ENCODE peak calls at places on chromosomes 13 and 19, in four cellular contexts. One of them, this sample, is unnamed.

GRCh38 chr19:16445238-16446107 is 26.3 kb downstream of the EPS15L1 start:
- DNase-seq in heart left ventricle: no peak
- DNase-seq in GM23338: no peak
- DNase-seq in cardiac muscle cell: no peak
- DNase-seq in this sample: no peak

GRCh38 chr13:65787087-65787486 is 1443.0 kb downstream of the PCDH9 start:
- DNase-seq in cardiac muscle cell: peak; percentile 47
- DNase-seq in heart left ventricle: no peak
- DNase-seq in GM23338: no peak
- DNase-seq in this sample: no peak

GRCh38 chr13:30027569-30028455 is 177.4 kb upstream of the UBL3 start:
- DNase-seq in GM23338: no peak
- DNase-seq in heart left ventricle: no peak
- DNase-seq in cardiac muscle cell: no peak
- DNase-seq in this sample: no peak

GRCh38 chr13:42270857-42271215 is 1.1 kb upstream of the AKAP11 start:
- DNase-seq in GM23338: no peak
- DNase-seq in heart left ventricle: no peak
- DNase-seq in cardiac muscle cell: no peak
- DNase-seq in this sample: no peak

GRCh38 chr19:58398087-58398486 is 2.6 kb downstream of the RNF225 start:
- DNase-seq in GM23338: no peak
- DNase-seq in heart left ventricle: no peak
- DNase-seq in cardiac muscle cell: no peak
- DNase-seq in this sample: no peak

GRCh38 chr13:67048793-67049150 is 181.4 kb downstream of the PCDH9 start:
- DNase-seq in cardiac muscle cell: peak; percentile 89
- DNase-seq in GM23338: no peak
- DNase-seq in heart left ventricle: no peak
- DNase-seq in this sample: no peak

GRCh38 chr19:4278460-4278901 is 585 bp upstream of the SHD start:
- DNase-seq in cardiac muscle cell: no peak
- DNase-seq in heart left ventricle: no peak
- DNase-seq in GM23338: peak; percentile 59
- DNase-seq in this sample: no peak

GRCh38 chr13:44815507-44816074 is 173.7 kb downstream of the NUFIP1 start:
- DNase-seq in cardiac muscle cell: peak; percentile 98
- DNase-seq in GM23338: peak; percentile 62
- DNase-seq in heart left ventricle: no peak
- DNase-seq in this sample: peak; percentile 32

GRCh38 chr13:44221657-44222056 is 152.0 kb upstream of the SERP2 start:
- DNase-seq in GM23338: no peak
- DNase-seq in cardiac muscle cell: no peak
- DNase-seq in heart left ventricle: no peak
- DNase-seq in this sample: no peak

GRCh38 chr19:6164906-6165531 is 29.6 kb downstream of the ACSBG2 start:
- DNase-seq in heart left ventricle: no peak
- DNase-seq in GM23338: no peak
- DNase-seq in cardiac muscle cell: no peak
- DNase-seq in this sample: no peak

GRCh38 chr13:40087021-40088002 is 431.9 kb downstream of the COG6 start:
- DNase-seq in cardiac muscle cell: no peak
- DNase-seq in GM23338: peak; percentile 46
- DNase-seq in heart left ventricle: no peak
- DNase-seq in this sample: no peak

GRCh38 chr19:1266818-1267440 is 2.2 kb upstream of the CIRBP start:
- DNase-seq in cardiac muscle cell: peak; percentile 64
- DNase-seq in GM23338: peak; percentile 73
- DNase-seq in heart left ventricle: peak; percentile 90
- DNase-seq in this sample: peak; percentile 60

GRCh38 chr19:44700547-44700946 is 1.6 kb downstream of the CEACAM16 start:
- DNase-seq in heart left ventricle: no peak
- DNase-seq in cardiac muscle cell: no peak
- DNase-seq in GM23338: no peak
- DNase-seq in this sample: no peak

GRCh38 chr13:41352935-41353801 is 42.1 kb downstream of the NAA16 start:
- DNase-seq in heart left ventricle: no peak
- DNase-seq in GM23338: peak; percentile 62
- DNase-seq in cardiac muscle cell: peak; percentile 67
- DNase-seq in this sample: peak; percentile 35

GRCh38 chr19:23823952-23824389 is 65.3 kb upstream of the ZNF681 start:
- DNase-seq in cardiac muscle cell: peak; percentile 1
- DNase-seq in heart left ventricle: no peak
- DNase-seq in GM23338: peak; percentile 79
- DNase-seq in this sample: peak; percentile 72

GRCh38 chr19:4557971-4558941 is 1.2 kb downstream of the SEMA6B start:
- DNase-seq in heart left ventricle: no peak
- DNase-seq in cardiac muscle cell: peak; percentile 34
- DNase-seq in GM23338: peak; percentile 67
- DNase-seq in this sample: peak; percentile 50

GRCh38 chr13:40408602-40409001 is 257.8 kb downstream of the FOXO1 start:
- DNase-seq in cardiac muscle cell: no peak
- DNase-seq in GM23338: no peak
- DNase-seq in heart left ventricle: no peak
- DNase-seq in this sample: no peak

GRCh38 chr19:10644351-10645007 is 9.7 kb upstream of the ILF3 start:
- DNase-seq in GM23338: peak; percentile 94
- DNase-seq in heart left ventricle: peak; percentile 91
- DNase-seq in cardiac muscle cell: peak; percentile 81
- DNase-seq in this sample: peak; percentile 86

GRCh38 chr13:34162545-34162936 is 344.6 kb downstream of the RFC3 start:
- DNase-seq in cardiac muscle cell: peak; percentile 27
- DNase-seq in GM23338: no peak
- DNase-seq in heart left ventricle: no peak
- DNase-seq in this sample: no peak

DNA sequence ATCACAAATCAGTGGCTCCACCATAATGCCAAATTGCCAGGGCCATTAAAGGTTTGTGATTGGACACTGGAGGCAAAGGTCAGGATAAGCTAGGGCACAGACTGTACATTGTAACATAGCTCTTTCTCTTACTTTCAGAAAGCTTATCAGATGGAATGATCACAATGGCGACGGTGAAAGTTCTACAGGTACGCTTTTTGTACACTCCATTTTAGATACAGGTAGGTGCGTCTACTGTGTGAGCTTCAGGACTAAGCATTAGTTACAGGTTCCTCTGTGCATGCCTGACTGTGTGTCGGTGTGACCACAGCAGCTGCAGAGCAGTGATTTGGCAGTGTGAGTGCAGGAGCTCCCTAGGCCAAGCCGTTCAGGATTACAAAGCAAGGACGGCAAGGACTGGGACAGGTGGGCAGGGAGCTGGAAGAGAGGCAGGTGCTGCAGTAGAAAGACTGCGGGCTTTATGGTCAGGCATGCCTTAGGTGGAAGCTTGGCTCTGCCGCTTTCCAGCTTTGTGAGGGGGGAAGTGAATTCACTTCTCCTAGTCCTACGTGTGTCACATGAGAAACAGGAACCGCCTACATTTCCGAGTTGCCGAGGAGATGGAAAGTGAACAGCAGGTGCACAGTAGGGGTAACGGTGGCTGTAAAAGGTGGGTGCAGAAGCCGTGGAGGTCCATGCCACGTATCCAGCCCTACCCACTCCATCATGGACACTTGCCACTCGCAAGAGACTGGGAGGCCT is 49.6 kb downstream of the MRPL57 start:
- DNase-seq in heart left ventricle: no peak
- DNase-seq in cardiac muscle cell: no peak
- DNase-seq in GM23338: no peak
- DNase-seq in this sample: no peak
- TF ChIP-seq CTCF in heart left ventricle: no peak
- TF ChIP-seq CTCF in cardiac muscle cell: no peak
- TF ChIP-seq CTCF in GM23338: no peak
- TF ChIP-seq CTCF in this sample: no peak

DNA sequence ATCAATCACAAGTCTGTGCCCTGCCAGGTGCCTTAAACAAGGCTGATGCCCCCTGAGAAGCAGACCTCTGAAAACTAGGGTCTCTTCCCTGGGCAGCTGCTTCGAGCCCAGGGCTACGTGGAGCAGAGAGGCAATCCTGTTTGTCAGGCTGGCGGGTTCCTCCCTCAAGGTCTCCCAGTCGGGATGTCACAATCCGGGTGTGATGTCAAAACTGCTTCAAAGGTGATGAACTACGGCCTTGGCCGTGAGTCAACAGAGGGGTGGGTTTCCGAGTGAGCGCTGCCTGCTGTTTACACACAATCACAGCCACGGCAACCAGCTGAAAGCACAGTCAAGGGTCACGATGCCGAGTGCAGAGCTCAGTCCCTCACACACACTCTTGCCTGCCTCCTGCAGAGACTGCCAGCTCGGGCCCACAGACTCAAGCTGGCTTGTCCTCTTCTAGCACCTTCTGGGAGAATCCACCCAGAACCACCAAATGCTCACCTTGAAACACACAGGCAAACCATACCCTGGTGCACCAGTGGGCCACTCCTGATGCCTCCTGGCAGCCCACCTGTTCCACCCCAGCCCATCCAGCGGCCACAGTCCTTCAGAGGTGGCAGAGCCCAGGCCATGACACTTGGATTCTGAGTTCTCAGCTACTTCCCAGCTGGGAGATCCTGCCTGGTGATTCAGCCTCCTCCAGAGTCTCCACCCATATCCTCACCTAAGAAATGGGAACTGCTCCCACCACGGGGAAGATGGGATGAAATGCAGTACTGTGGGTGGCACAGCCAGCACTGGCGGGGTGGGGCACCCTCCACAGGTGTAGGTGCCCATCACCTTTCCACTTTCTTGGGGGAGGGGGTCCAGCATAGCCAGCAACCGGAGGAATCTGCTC is 6.8 kb downstream of the ELL start:
- DNase-seq in heart left ventricle: no peak
- DNase-seq in GM23338: no peak
- DNase-seq in cardiac muscle cell: peak; percentile 87
- DNase-seq in this sample: no peak
- H3K4me1 ChIP-seq in heart left ventricle: peaks cover 57% of the 10 kb centered on the region
- H3K4me1 ChIP-seq in GM23338: peaks cover 3% of the 10 kb centered on the region
- H3K4me1 ChIP-seq in cardiac muscle cell: peaks cover 45% of the 10 kb centered on the region
- H3K4me1 ChIP-seq in this sample: peaks cover 33% of the 10 kb centered on the region

DNA sequence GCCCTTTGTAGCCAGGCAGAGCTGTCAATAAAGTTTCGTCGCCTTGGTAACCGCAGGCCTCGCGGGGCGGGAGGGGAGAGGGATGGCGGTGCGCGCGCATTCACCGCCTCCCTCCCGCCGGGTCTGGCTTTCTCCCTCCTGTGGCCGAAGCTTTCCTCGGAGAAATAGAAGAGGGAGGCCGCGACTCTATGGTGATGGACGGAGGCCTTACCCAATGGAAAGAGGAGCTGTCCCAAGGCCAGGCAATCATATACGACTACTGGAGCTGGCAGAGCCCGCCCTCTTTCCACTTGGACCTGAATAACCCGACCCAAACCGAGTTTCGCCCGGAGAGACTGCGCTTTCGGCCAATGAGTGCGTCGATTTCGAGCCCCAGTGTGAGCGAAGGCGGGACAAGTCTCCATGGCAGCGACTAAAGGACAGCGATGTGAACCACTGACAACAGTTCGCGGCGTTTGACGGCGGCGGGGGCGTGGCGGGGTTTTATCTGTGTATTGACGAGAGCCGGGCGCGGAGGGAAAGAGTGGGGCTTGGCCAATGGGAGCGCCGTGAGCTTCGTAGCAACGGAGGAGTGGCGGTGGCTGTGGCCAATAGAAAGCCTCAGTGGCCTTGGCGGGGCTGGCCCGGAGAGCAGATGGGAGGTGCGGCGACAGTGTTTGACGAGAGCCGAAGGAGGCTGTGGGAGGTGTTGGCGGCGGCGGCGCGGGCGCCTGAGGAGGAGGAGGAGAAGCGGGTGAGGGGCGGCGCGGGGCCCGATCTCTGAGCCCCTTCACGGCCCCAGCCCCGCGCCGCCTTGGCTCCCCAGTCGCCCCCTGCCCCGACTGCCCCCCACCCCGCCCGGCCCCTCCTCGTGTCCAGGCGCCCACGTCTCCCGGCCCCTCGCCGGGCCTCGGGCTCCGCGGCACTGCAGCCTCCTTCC is at the start of gene KMT5C:
- DNase-seq in cardiac muscle cell: peak; percentile 100
- DNase-seq in heart left ventricle: peak; percentile 100
- DNase-seq in GM23338: peak; percentile 100
- DNase-seq in this sample: peak; percentile 100
- TF ChIP-seq CTCF in cardiac muscle cell: peak; percentile 39
- TF ChIP-seq CTCF in heart left ventricle: peak; percentile 12
- TF ChIP-seq CTCF in GM23338: no peak
- TF ChIP-seq CTCF in this sample: peak; percentile 64

DNA sequence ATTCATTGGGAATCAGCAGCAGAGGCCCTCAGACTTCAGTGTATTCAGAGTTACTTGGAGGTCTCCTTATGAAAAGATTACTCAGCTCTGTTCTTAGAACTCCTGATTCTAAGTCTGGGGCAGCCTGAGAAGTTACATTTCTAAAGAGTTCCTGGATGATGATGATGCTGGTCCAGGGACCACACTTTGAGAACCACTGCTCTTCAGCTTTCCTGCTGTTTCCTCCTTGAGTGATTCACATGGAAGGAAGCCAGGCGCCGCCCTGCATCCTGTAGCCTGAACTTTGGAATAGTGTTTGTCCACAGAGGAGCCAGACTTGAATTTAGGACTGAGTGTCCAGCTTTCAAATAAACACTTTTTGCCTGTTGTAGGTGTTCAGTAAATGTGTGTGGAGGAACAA is 2.9 kb downstream of the CEBPG start:
- DNase-seq in GM23338: no peak
- DNase-seq in heart left ventricle: peak; percentile 82
- DNase-seq in cardiac muscle cell: peak; percentile 84
- DNase-seq in this sample: no peak
- H3K4me1 ChIP-seq in GM23338: peaks cover 52% of the 10 kb centered on the region
- H3K4me1 ChIP-seq in heart left ventricle: peaks cover 29% of the 10 kb centered on the region
- H3K4me1 ChIP-seq in cardiac muscle cell: peaks cover 5% of the 10 kb centered on the region
- H3K4me1 ChIP-seq in this sample: peaks cover 17% of the 10 kb centered on the region

DNA sequence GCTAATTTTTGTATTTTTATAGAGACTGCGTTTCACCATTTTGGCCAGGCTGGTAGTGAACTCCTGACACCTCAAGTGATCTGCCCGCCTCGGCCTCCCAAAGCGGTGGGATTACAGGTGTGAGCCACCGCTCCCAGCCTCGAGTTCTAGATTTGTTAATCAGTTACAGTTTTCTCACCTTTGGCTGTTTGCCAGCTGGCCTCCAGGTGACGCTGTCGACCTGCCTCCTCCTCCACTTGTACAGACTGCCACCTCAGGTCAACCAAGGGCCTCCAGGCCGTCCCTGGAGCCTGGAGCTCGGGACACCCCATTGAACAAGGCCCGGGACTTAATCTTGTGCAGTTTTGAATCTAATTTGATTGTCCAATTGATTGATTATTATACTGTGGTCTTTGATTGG is 45.5 kb downstream of the IER2 start:
- DNase-seq in heart left ventricle: no peak
- DNase-seq in cardiac muscle cell: no peak
- DNase-seq in GM23338: peak; percentile 91
- DNase-seq in this sample: no peak
- TF ChIP-seq CTCF in heart left ventricle: peak; percentile 25
- TF ChIP-seq CTCF in cardiac muscle cell: no peak
- TF ChIP-seq CTCF in GM23338: peak; percentile 98
- TF ChIP-seq CTCF in this sample: no peak